ENCODE peak calls at places on chromosomes 1 and 21, in nine cellular contexts. P is HCT116, I is foreskin fibroblast, H is GM12865, J is cardiac fibroblast, L is endothelial cell, W is fibroblast of villous mesenchyme, X is fibroblast of pulmonary artery, O is B cell. F is an unnamed sample.
A peak's percentile ranks its signal among the peaks of the same experiment; 100 is the strongest.

GRCh38 chr1:9280015-9280860 is 12.5 kb upstream of the SPSB1 start:
- DNase-seq in P (peak; percentile 67), I (peak; percentile 99), H (peak; percentile 30), J (peak; percentile 93), L (no peak), W (peak; percentile 92), X (peak; percentile 90), O (no peak), F (peak; percentile 91)

GRCh38 chr1:109761227-109762038 is 2.3 kb downstream of the EPS8L3 start:
- DNase-seq in P (no peak), I (no peak), H (no peak), J (no peak), L (no peak), W (peak; percentile 21), X (no peak), O (no peak), F (no peak)

GRCh38 chr1:150543500-150544143 is 5.6 kb upstream of the ADAMTSL4 start:
- DNase-seq in P (no peak), I (peak; percentile 38), H (no peak), J (peak; percentile 70), L (no peak), W (no peak), X (peak; percentile 78), O (peak; percentile 14), F (peak; percentile 17)

GRCh38 chr1:44568128-44568900 is 106.0 kb downstream of the TMEM53 start:
- DNase-seq in P (no peak), I (no peak), H (no peak), J (no peak), L (no peak), W (no peak), X (no peak), O (no peak), F (peak; percentile 27)

GRCh38 chr1:23772049-23772853 is 6.0 kb upstream of the PITHD1 start:
- DNase-seq in P (peak; percentile 64), I (peak; percentile 92), H (peak; percentile 90), J (peak; percentile 87), L (peak; percentile 91), W (peak; percentile 79), X (peak; percentile 88), O (peak; percentile 62), F (peak; percentile 86)

GRCh38 chr1:6651889-6652288 is 27.2 kb downstream of the THAP3 start:
- DNase-seq in P (no peak), I (no peak), H (no peak), J (no peak), L (no peak), W (no peak), X (no peak), O (no peak), F (no peak)

GRCh38 chr1:44635439-44635838 is 38.8 kb downstream of the TMEM53 start:
- DNase-seq in P (no peak), I (no peak), H (no peak), J (no peak), L (no peak), W (no peak), X (no peak), O (no peak), F (no peak)

GRCh38 chr1:110056776-110057175 is 13.7 kb downstream of the ALX3 start:
- DNase-seq in P (no peak), I (peak; percentile 89), H (no peak), J (peak; percentile 86), L (no peak), W (peak; percentile 16), X (peak; percentile 30), O (no peak), F (peak; percentile 15)

GRCh38 chr1:234862944-234863515 is 253.1 kb upstream of the IRF2BP2 start:
- DNase-seq in P (no peak), I (peak; percentile 78), H (no peak), J (peak; percentile 80), L (no peak), W (peak; percentile 83), X (peak; percentile 88), O (no peak), F (peak; percentile 40)

GRCh38 chr21:20329636-20330035 is 668.6 kb upstream of the NCAM2 start:
- DNase-seq in P (no peak), I (no peak), H (no peak), J (no peak), L (no peak), W (no peak), X (no peak), O (no peak), F (no peak)

GRCh38 chr1:245876586-245876985 is 630.5 kb downstream of the SMYD3 start:
- DNase-seq in P (no peak), I (no peak), H (no peak), J (no peak), L (no peak), W (peak; percentile 80), X (no peak), O (no peak), F (no peak)

GRCh38 chr1:114454539-114454938 is 56.5 kb downstream of the TRIM33 start:
- DNase-seq in P (no peak), I (no peak), H (no peak), J (no peak), L (no peak), W (no peak), X (no peak), O (no peak), F (no peak)

GRCh38 chr1:201282931-201283829 is at the start of gene PKP1:
- DNase-seq in P (no peak), I (peak; percentile 76), H (no peak), J (no peak), L (peak; percentile 31), W (no peak), X (no peak), O (no peak), F (no peak)

GRCh38 chr21:38980416-38981319 is 174.9 kb downstream of the ETS2 start:
- DNase-seq in P (no peak), I (no peak), H (no peak), J (no peak), L (no peak), W (no peak), X (no peak), O (no peak), F (no peak)

DNA sequence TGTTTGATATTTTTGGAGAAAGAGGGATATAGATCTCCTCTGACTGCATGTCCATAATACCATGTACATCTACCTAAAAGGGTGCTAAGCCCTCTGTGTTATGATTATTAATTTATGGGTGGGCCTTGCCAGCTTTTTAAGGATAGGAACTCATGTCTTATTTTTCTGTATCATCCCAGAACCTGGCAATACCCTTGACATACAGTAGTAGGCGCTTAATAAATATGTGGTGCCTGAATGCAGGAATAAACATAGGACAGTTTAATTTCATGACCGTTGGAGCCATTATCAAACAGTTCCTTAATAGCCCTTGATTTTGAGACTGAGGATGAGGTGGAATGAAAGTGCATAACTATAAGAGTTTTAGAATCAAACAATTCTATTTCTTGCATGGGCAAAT is 12.5 kb upstream of the ATP6V1G3 start:
- DNase-seq in P (no peak), I (no peak), H (no peak), J (no peak), L (no peak), W (no peak), X (no peak), O (no peak), F (no peak)
- TF ChIP-seq CTCF in P (no peak), I (no peak), H (no peak), J (no peak), L (no peak), W (peak; percentile 11), X (no peak), O (no peak), F (no peak)

GRCh38 chr1:30982431-30982830 is 73.9 kb upstream of the SDC3 start:
- DNase-seq in P (no peak), I (no peak), H (no peak), J (no peak), L (no peak), W (no peak), X (no peak), O (no peak), F (no peak)

GRCh38 chr1:30984991-30985503 is 76.5 kb upstream of the SDC3 start:
- DNase-seq in P (no peak), I (no peak), H (no peak), J (no peak), L (no peak), W (no peak), X (no peak), O (no peak), F (no peak)

GRCh38 chr1:30984167-30984870 is 75.8 kb upstream of the SDC3 start:
- DNase-seq in P (no peak), I (peak; percentile 22), H (no peak), J (no peak), L (no peak), W (no peak), X (no peak), O (no peak), F (no peak)

GRCh38 chr1:30981172-30981571 is 72.6 kb upstream of the SDC3 start:
- DNase-seq in P (no peak), I (no peak), H (no peak), J (no peak), L (no peak), W (no peak), X (no peak), O (no peak), F (no peak)

GRCh38 chr1:30982937-30983336 is 74.4 kb upstream of the SDC3 start:
- DNase-seq in P (no peak), I (no peak), H (peak; percentile 26), J (peak; percentile 42), L (no peak), W (no peak), X (peak; percentile 31), O (no peak), F (no peak)
- TF ChIP-seq CTCF in P (no peak), I (no peak), H (no peak), J (peak; percentile 13), L (no peak), W (peak; percentile 22), X (peak; percentile 16), O (no peak), F (no peak)

GRCh38 chr1:207091185-207091906 is 2.7 kb downstream of the C4BPB start:
- DNase-seq in P (no peak), I (no peak), H (no peak), J (no peak), L (no peak), W (no peak), X (no peak), O (no peak), F (no peak)
- TF ChIP-seq CTCF in P (no peak), I (no peak), H (no peak), J (no peak), L (no peak), W (no peak), X (no peak), O (no peak), F (no peak)

DNA sequence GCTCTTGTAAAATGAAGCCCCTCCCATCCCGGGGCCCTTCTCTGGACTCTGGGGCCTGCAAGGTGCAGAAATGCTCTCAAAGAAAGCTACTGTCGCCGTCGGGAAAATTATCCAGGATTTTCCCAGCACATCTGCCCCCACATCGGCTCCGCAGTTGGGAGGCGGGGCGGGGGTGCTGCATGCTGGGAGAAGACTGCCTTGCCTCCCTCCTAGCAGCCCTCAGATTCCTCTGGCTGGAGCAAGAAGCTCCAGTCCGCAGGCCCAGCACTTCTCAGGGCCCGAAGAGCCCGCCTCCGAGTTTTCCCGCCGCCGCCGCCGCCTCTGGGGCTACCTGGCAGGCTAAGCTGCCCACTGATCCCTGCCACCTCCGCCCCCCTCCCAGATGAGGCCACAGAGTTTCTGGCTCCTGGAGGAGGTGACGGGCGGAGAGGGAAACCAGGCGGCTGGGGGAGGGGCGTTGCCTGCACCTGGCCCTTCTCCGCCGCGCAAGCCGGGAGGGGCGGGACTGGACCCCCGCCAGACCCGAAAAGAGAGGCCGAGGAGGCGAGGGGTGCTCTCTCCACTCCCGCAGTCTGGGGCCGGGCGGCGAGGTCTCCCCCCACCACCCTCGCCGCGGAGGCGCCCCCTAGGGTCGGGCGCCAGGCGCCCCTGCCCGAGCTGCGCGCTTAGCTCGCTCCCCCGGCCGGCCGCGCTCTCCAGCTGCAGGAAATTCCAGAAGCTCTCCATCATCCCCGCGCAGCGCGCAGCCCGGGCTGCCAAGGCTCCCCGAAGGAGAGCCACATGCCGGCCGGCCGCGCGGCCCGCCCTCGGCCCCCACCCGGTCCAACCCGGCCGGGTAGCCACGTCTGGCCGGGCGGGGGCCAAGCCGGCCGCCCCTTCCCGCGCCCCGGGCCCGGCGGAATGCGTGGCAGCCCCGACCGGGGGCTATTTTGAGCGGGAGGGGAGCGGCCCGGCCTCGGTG is 28.8 kb downstream of the AHDC1 start:
- DNase-seq in P (no peak), I (peak; percentile 95), H (no peak), J (peak; percentile 86), L (peak; percentile 79), W (peak; percentile 86), X (peak; percentile 82), O (peak; percentile 80), F (peak; percentile 71)
- TF ChIP-seq CTCF in P (no peak), I (no peak), H (no peak), J (no peak), L (peak; percentile 28), W (peak; percentile 31), X (no peak), O (peak; percentile 39), F (peak; percentile 19)

F was measured in MCF 10A.